ENCODE peak calls at places on chromosomes 11 and 22, in seven cellular contexts. X, F, R, D, A, Q and E are unnamed samples.

GRCh38 chr22:37496651-37497599 is 10.7 kb upstream of the MFNG start:
- DNase-seq in X (peak), R (peak), Q (no peak), F (no peak), D (peak), A (no peak), E (peak)

GRCh38 chr11:109858152-109858551 is 235.0 kb upstream of the ZC3H12C start:
- DNase-seq in X (no peak), A (no peak), R (no peak), F (no peak), D (peak), Q (no peak), E (no peak)

GRCh38 chr22:27835446-27835845 is 33.9 kb upstream of the MN1 start:
- DNase-seq in F (no peak), A (no peak), R (no peak), Q (no peak), X (peak), D (peak), E (peak)

GRCh38 chr11:8459711-8460399 is 134.2 kb downstream of the STK33 start:
- DNase-seq in F (no peak), A (no peak), Q (no peak), R (no peak), X (no peak), D (no peak), E (no peak)

GRCh38 chr11:87039371-87039770 is 1.6 kb downstream of the TMEM135 start:
- DNase-seq in R (no peak), D (no peak), A (no peak), Q (no peak), F (no peak), X (peak), E (no peak)

GRCh38 chr11:65642014-65642671 is 4.2 kb downstream of the SIPA1 start:
- DNase-seq in Q (no peak), X (no peak), A (peak), D (peak), R (peak), F (peak), E (no peak)

GRCh38 chr11:46948378-46949131 is 12.0 kb downstream of the CSTPP1 start:
- DNase-seq in F (no peak), A (no peak), Q (no peak), R (no peak), D (no peak), X (peak), E (peak)

GRCh38 chr11:1301220-1302000 is 8.0 kb downstream of the TOLLIP start:
- DNase-seq in X (no peak), F (no peak), D (no peak), Q (no peak), A (peak), R (peak), E (no peak)

GRCh38 chr11:104094576-104094975 is 58.1 kb downstream of the DDI1 start:
- DNase-seq in D (no peak), F (no peak), R (no peak), A (no peak), X (peak), Q (no peak), E (no peak)

GRCh38 chr22:33381531-33382406 is 323.6 kb upstream of the SYN3 start:
- DNase-seq in X (no peak), F (no peak), R (no peak), D (no peak), Q (no peak), A (no peak), E (no peak)

GRCh38 chr11:3922056-3922455 is 66.6 kb downstream of the STIM1 start:
- DNase-seq in D (no peak), R (no peak), X (no peak), F (no peak), A (no peak), Q (no peak), E (no peak)

GRCh38 chr11:21007297-21007696 is 337.9 kb downstream of the NELL1 start:
- DNase-seq in F (no peak), X (no peak), Q (no peak), D (peak), R (peak), A (no peak), E (no peak)

GRCh38 chr11:79313513-79313912 is 127.3 kb downstream of the TENM4 start:
- DNase-seq in D (no peak), Q (no peak), A (no peak), R (no peak), F (no peak), X (no peak), E (no peak)

GRCh38 chr11:31117038-31117437 is 252.5 kb downstream of the DCDC1 start:
- DNase-seq in D (no peak), F (no peak), X (no peak), A (no peak), R (no peak), Q (no peak), E (no peak)

GRCh38 chr11:69463181-69463891 is 18.1 kb upstream of the LINC01488 start:
- DNase-seq in Q (no peak), X (peak), A (no peak), D (peak), F (no peak), R (no peak), E (peak)

GRCh38 chr22:20647586-20648305 is 126.2 kb upstream of the SERPIND1 start:
- DNase-seq in Q (no peak), A (peak), R (peak), D (no peak), X (no peak), F (no peak), E (no peak)

GRCh38 chr22:42794551-42795510 is 62.2 kb downstream of the ARFGAP3 start:
- DNase-seq in R (peak), F (no peak), X (no peak), A (no peak), Q (no peak), D (peak), E (peak)

GRCh38 chr11:31160504-31161422 is 208.8 kb downstream of the DCDC1 start:
- DNase-seq in D (peak), Q (no peak), R (no peak), X (no peak), A (no peak), F (peak), E (no peak)

GRCh38 chr11:102240502-102240901 is 76.8 kb upstream of the BIRC3 start:
- DNase-seq in D (no peak), F (no peak), Q (no peak), X (peak), A (no peak), R (no peak), E (peak)

GRCh38 chr11:124988063-124988462 is 34.1 kb downstream of the CCDC15 start:
- DNase-seq in X (no peak), A (no peak), D (no peak), R (no peak), F (no peak), Q (no peak), E (no peak)

GRCh38 chr11:11218287-11218986 is 134.6 kb downstream of the CSNK2A3 start:
- DNase-seq in R (no peak), F (no peak), A (no peak), Q (no peak), X (no peak), D (no peak), E (no peak)

GRCh38 chr22:24768537-24769374 is 5.8 kb downstream of the PIWIL3 start:
- DNase-seq in X (peak), F (peak), Q (peak), D (peak), R (peak), A (peak), E (peak)

DNA sequence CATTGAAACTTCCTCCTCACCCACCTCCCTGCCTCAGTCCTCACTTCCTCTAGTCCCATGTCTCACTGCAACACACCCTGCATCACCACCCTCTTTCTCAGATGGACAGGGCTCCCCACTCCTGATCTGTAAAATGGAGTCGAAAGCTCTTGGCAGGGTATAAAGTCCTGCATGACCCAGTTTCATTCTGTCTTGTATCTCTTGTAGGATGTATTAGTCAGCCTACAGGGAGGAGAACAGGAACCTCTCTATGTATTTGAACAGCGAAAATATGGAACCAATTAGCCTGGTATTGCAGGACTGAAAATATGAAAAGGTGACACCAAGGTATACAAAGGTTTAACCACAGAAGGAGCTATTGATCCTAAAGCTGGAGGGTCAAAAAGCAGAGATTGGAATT is 156.9 kb upstream of the SNX19 start:
- DNase-seq in Q (no peak), X (peak), R (no peak), A (no peak), D (no peak), F (no peak), E (no peak)
- H3K4me2 ChIP-seq in Q (no peak), X (no peak), R (no peak), A (no peak), D (no peak), F (no peak), E (no peak)

GRCh38 chr11:45848654-45849081 is 1.4 kb downstream of the CRY2 start:
- DNase-seq in D (no peak), A (no peak), R (no peak), Q (no peak), F (no peak), X (no peak), E (no peak)

GRCh38 chr11:45844822-45845573 is 2.3 kb upstream of the CRY2 start:
- DNase-seq in X (no peak), F (no peak), R (no peak), A (no peak), D (no peak), Q (no peak), E (no peak)

GRCh38 chr11:45847908-45848316 is 637 bp downstream of the CRY2 start:
- DNase-seq in F (peak), Q (peak), A (no peak), D (peak), X (peak), R (peak), E (peak)

GRCh38 chr11:45846974-45847907 is at the start of gene CRY2:
- DNase-seq in X (peak), A (peak), D (peak), R (peak), Q (peak), F (peak), E (peak)

DNA sequence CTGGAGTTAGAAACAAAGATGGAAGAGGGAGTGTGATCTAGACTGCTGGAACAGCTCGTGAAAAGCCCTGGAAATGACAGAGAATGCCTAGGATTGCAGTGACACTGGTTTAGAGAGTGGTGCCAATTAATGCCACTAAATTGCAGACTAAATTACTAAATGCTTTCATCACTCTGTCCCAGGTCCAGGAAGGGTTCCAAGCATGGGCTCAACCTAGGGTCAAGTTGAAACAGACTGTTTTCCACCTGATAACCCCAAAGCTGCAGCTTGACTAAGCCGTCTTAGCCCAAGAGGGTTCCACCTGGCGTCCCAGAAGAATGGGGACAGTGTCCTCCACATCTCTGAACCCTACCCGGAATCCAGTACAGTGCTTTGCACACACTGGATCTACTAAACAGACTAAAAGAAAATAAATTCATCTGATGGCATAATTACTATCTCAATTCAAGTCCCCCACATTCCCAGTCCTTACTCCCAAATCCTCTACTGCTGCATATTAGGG is 1.1 kb upstream of the CRY2 start:
- DNase-seq in F (no peak), R (no peak), X (no peak), Q (no peak), D (no peak), A (no peak), E (no peak)
- H3K23ac ChIP-seq in F (no peak), R (no peak), X (no peak), Q (no peak), D (no peak), A (no peak), E (no peak)

DNA sequence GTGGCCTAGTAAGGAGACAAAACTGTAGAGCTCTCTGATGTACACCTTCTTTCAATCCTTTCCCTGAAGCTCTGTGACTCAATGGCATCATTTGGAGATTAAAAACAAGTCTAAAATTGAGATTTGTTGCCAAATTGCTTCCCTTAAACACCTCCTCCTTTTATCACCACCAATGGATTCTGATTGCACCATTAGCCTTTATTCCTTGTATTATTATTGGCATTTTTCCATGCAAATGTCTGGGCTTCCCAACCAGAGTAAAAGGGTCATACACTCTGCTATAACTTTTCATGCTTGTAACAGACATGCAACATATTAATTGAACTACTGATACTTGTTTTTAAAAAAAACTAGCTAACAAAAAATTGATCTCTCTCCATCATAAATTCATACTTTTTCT is 124.2 kb downstream of the CCDC34 start:
- DNase-seq in Q (no peak), X (no peak), R (no peak), A (no peak), D (no peak), F (no peak), E (no peak)
- H3K4me2 ChIP-seq in Q (no peak), X (no peak), R (no peak), A (no peak), D (no peak), F (no peak), E (no peak)

DNA sequence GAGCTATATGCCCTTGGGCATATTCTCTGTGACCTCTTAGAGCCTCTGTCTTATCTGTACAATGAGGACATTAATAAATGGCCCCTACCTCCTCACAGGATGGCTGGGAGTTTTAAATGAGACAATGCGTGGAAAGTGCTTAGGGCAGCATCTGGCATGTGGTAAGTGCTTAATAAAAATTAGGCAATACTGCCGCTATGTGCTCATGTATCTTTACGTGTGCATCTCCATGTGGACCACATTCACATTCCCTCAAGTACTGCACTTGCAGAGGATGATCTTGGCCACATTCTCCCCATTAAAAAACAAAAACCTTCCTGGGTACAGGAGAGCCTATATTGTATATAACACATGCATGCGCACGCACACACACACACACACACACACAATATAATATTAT is 19.1 kb upstream of the BSX start:
- DNase-seq in A (no peak), Q (no peak), D (no peak), F (no peak), X (no peak), R (no peak), E (no peak)
- H3K23ac ChIP-seq in A (no peak), Q (no peak), D (no peak), F (no peak), X (no peak), R (no peak), E (no peak)

GRCh38 chr11:14334893-14335292 is 24.1 kb downstream of the RRAS2 start:
- DNase-seq in R (no peak), D (no peak), F (no peak), Q (no peak), X (no peak), A (no peak), E (no peak)
- H3K4me2 ChIP-seq in R (no peak), D (no peak), F (no peak), Q (no peak), X (no peak), A (no peak), E (no peak)

DNA sequence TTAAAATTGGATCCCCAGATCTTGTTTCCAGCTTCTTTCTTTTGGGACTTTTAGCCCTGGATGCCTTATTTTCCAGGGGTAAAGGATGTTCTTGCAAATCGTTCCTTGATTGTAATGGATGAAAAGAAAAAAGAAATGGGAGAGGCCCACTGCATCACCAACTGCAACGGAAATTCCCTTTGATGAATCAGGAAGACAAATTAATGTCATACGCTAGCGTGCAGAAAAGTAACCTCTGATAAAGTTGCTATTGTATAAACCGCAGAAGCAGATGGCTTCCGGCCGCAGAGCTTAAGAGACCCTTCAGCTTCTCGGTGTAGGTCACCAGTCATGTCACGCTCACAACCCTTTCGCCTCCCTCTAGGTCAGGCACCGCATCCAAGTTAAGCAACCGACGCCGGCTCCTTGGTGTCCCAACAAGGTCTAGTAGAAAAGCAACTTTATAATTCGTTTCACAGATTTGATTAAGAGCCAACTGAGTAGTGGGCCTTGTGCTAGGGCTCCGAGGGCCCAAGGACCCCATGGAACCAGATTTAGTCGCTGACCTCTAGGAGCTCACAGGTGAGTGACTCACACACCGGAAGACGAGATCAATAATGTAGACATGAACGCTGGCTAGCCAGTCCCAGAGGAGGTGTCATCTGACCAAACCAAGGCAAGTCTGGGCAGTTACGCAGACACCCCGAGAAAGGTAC is 1.3 kb upstream of the ZFP91 start:
- DNase-seq in Q (peak), R (no peak), F (no peak), D (no peak), A (peak), X (peak), E (peak)
- H3K23ac ChIP-seq in Q (no peak), R (no peak), F (no peak), D (no peak), A (no peak), X (peak), E (peak)